ENCODE peak calls at places on chromosomes 13 and 19, in six cellular contexts. U, E, V, X, F and I are unnamed samples.

GRCh38 chr19:7607212-7607873 is 11.7 kb downstream of the CAMSAP3 start:
- DNase-seq in F (no peak), E (no peak), U (no peak), X (no peak), V (no peak), I (no peak)

GRCh38 chr13:36712785-36713184 is 39.0 kb downstream of the SERTM1 start:
- DNase-seq in U (peak), V (peak), F (peak), X (no peak), E (no peak), I (no peak)

GRCh38 chr13:91313103-91313502 is 34.4 kb upstream of the MIR17HG start:
- DNase-seq in F (peak), U (peak), V (no peak), X (no peak), E (no peak), I (no peak)

GRCh38 chr19:34831714-34832113 is 58.7 kb upstream of the ZNF599 start:
- DNase-seq in X (no peak), F (no peak), V (no peak), E (no peak), U (no peak), I (no peak)

GRCh38 chr13:42047561-42048322 is 706 bp upstream of the DGKH start:
- DNase-seq in E (peak), V (peak), U (peak), X (peak), F (peak), I (peak)

GRCh38 chr19:15010497-15011255 is 31.0 kb upstream of the SLC1A6 start:
- DNase-seq in V (no peak), X (no peak), F (no peak), E (no peak), U (no peak), I (peak)

GRCh38 chr13:35789335-35790166 is 313.1 kb upstream of the MAB21L1 start:
- DNase-seq in U (peak), E (no peak), V (no peak), X (no peak), F (peak), I (no peak)

GRCh38 chr19:6480843-6481415 is 658 bp downstream of the DENND1C start:
- DNase-seq in V (no peak), E (no peak), U (no peak), F (no peak), X (no peak), I (no peak)

GRCh38 chr13:20939662-20940061 is 37.1 kb upstream of the XPO4 start:
- DNase-seq in F (no peak), U (no peak), X (no peak), E (no peak), V (no peak), I (no peak)

GRCh38 chr13:94620286-94620896 is 18.7 kb downstream of the GPR180 start:
- DNase-seq in E (no peak), X (peak), V (no peak), U (peak), F (peak), I (peak)

GRCh38 chr19:15252398-15253018 is 20.3 kb upstream of the EPHX3 start:
- DNase-seq in X (peak), V (no peak), U (peak), F (peak), E (no peak), I (peak)

GRCh38 chr13:74206061-74206561 is 71.9 kb upstream of the KLF12 start:
- DNase-seq in F (peak), V (no peak), U (peak), X (no peak), E (no peak), I (no peak)

GRCh38 chr19:16447015-16447384 is 24.8 kb downstream of the EPS15L1 start:
- DNase-seq in V (peak), U (peak), F (peak), E (peak), X (no peak), I (no peak)

GRCh38 chr19:56351208-56351607 is 36.6 kb upstream of the ZSCAN5A start:
- DNase-seq in F (no peak), E (no peak), V (no peak), U (no peak), X (no peak), I (no peak)

GRCh38 chr19:56350416-56351045 is 35.9 kb upstream of the ZSCAN5A start:
- DNase-seq in V (peak), X (peak), E (no peak), U (peak), F (peak), I (peak)

GRCh38 chr19:56347163-56347778 is 32.6 kb upstream of the ZSCAN5A start:
- DNase-seq in V (no peak), X (no peak), E (no peak), F (no peak), U (no peak), I (no peak)

DNA sequence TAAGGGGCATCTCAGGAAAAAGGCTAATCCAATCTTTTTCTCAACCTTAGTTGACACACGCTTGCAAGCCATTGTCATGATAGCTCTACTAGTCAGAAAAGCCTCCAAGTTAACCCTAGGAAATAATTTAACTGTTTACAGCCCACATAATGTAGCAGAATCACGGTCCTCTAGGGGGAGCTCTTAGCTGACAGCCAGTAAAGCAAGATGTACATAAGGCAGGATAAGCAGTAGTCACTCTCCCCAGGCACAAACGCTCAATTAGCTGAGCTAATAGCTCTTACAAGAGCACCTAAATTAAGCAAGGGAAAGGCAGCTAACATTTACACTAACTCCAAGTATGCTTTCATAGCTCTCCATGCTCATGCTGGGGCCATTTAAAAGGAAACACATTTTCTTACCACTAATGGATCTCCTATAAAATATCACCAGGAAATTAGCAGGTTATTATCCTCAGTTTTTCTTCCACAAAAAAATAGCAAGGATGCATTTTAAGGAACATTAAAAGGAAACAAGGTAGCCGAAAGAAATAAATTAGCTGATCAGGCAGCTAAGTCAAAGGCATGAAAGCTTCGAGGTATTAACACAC is 33.7 kb upstream of the ZSCAN5A start:
- DNase-seq in F (peak), E (no peak), X (no peak), V (no peak), U (peak), I (no peak)
- TF ChIP-seq CTCF in F (peak), E (no peak), X (peak), V (no peak), U (peak), I (no peak)

GRCh38 chr19:49939721-49940481 is 10.6 kb upstream of the NUP62 start:
- DNase-seq in F (no peak), E (peak), X (no peak), U (no peak), V (no peak), I (no peak)
- TF ChIP-seq CTCF in F (no peak), E (no peak), X (no peak), U (no peak), V (no peak), I (no peak)

GRCh38 chr13:58985845-58986244 is 1177.9 kb downstream of the DIAPH3 start:
- DNase-seq in E (no peak), F (no peak), U (no peak), V (no peak), X (no peak), I (no peak)
- TF ChIP-seq CTCF in E (no peak), F (no peak), U (no peak), V (no peak), X (no peak), I (no peak)

GRCh38 chr13:84571264-84571663 is 689.0 kb upstream of the SLITRK1 start:
- DNase-seq in U (no peak), E (no peak), X (no peak), F (no peak), V (no peak), I (no peak)

GRCh38 chr13:84570831-84571230 is 688.6 kb upstream of the SLITRK1 start:
- DNase-seq in X (no peak), E (no peak), F (no peak), V (no peak), U (peak), I (no peak)

DNA sequence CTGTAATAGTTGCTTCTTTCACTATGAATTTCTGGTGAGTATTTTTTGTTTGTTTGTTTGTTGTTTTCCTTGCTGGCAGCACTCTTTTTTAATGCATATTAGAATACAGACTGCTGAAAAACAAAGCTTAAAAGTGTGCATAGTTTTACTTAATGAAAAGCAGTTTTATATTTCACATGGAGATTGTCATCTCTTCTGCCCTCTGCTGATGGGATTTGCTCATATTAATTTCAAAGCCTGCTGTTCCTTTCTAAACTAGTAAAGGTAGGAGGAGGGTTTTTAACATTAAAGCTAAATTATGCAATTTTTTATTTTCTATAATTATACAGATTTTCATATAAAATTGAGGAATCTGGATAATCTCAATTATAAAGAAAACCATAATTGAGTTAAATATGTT is 692.6 kb upstream of the SLITRK1 start:
- DNase-seq in E (no peak), F (peak), V (no peak), U (peak), X (no peak), I (no peak)
- TF ChIP-seq CTCF in E (no peak), F (peak), V (no peak), U (peak), X (peak), I (no peak)

GRCh38 chr19:46297700-46298476 is 1.0 kb downstream of the HIF3A start:
- DNase-seq in V (peak), E (peak), U (peak), F (peak), X (no peak), I (no peak)
- TF ChIP-seq CTCF in V (no peak), E (no peak), U (no peak), F (peak), X (no peak), I (no peak)